ENCODE peak calls at places on chromosome 2, in five cellular contexts. E is iris pigment epithelial cell; S is H9; Q is activated CD4-positive, alpha-beta T cell treated with anti-CD3 and anti-CD28 coated beads for 24 hours; A is T-helper 2 cell. J is an unnamed sample.

GRCh38 chr2:175892046-175892445 is 110.0 kb downstream of the LNPK start:
- DNase-seq in E (peak; percentile 3), S (no peak), Q (no peak), A (no peak), J (no peak)

GRCh38 chr2:133526468-133526769 is 41.8 kb downstream of the NCKAP5 start:
- DNase-seq in E (peak; percentile 10), S (no peak), Q (no peak), A (no peak), J (no peak)

GRCh38 chr2:218536804-218537494 is 31.2 kb downstream of the USP37 start:
- DNase-seq in E (peak; percentile 3), S (no peak), Q (no peak), A (no peak), J (no peak)

GRCh38 chr2:222358876-222359275 is 60.1 kb upstream of the PAX3 start:
- DNase-seq in E (no peak), S (no peak), Q (no peak), A (no peak), J (no peak)

GRCh38 chr2:197803033-197803444 is 1.4 kb upstream of the PLCL1 start:
- DNase-seq in E (peak; percentile 55), S (no peak), Q (peak; percentile 32), A (no peak), J (no peak)

GRCh38 chr2:39320162-39320561 is 76.4 kb upstream of the CDKL4 start:
- DNase-seq in E (no peak), S (no peak), Q (no peak), A (no peak), J (no peak)

GRCh38 chr2:231364961-231365810 is 30.3 kb upstream of the B3GNT7 start:
- DNase-seq in E (peak; percentile 76), S (no peak), Q (no peak), A (no peak), J (peak; percentile 49)

GRCh38 chr2:7601990-7602389 is 684.8 kb downstream of the RNF144A start:
- DNase-seq in E (no peak), S (no peak), Q (no peak), A (no peak), J (no peak)

GRCh38 chr2:40859617-40860016 is 407.7 kb upstream of the SLC8A1 start:
- DNase-seq in E (no peak), S (peak; percentile 54), Q (no peak), A (no peak), J (no peak)

GRCh38 chr2:212912445-212913103 is 238.8 kb downstream of the IKZF2 start:
- DNase-seq in E (peak; percentile 73), S (no peak), Q (no peak), A (no peak), J (no peak)

GRCh38 chr2:19648583-19648982 is 253.2 kb downstream of the TTC32 start:
- DNase-seq in E (peak; percentile 91), S (no peak), Q (no peak), A (no peak), J (no peak)

GRCh38 chr2:238915596-238915995 is 67.7 kb downstream of the TWIST2 start:
- DNase-seq in E (no peak), S (no peak), Q (no peak), A (no peak), J (no peak)

GRCh38 chr2:191620144-191620543 is 57.8 kb upstream of the NABP1 start:
- DNase-seq in E (peak; percentile 77), S (no peak), Q (no peak), A (no peak), J (no peak)

GRCh38 chr2:16475581-16475980 is 190.1 kb downstream of the CYRIA start:
- DNase-seq in E (no peak), S (no peak), Q (no peak), A (no peak), J (no peak)

GRCh38 chr2:143955416-143956075 is 564.4 kb downstream of the ZEB2 start:
- DNase-seq in E (peak; percentile 82), S (no peak), Q (no peak), A (no peak), J (no peak)

GRCh38 chr2:200438251-200438650 is 71.6 kb downstream of the KCTD18 start:
- DNase-seq in E (no peak), S (no peak), Q (no peak), A (no peak), J (no peak)

GRCh38 chr2:10773841-10774341 is 38.7 kb downstream of the PDIA6 start:
- DNase-seq in E (no peak), S (no peak), Q (no peak), A (no peak), J (no peak)

GRCh38 chr2:57542081-57542480 is 504.5 kb upstream of the VRK2 start:
- DNase-seq in E (no peak), S (no peak), Q (no peak), A (no peak), J (no peak)

GRCh38 chr2:63544017-63544627 is 44.2 kb downstream of the WDPCP start:
- DNase-seq in E (no peak), S (no peak), Q (no peak), A (no peak), J (no peak)

GRCh38 chr2:101736233-101736632 is 38.7 kb downstream of the MAP4K4 start:
- DNase-seq in E (no peak), S (no peak), Q (no peak), A (no peak), J (no peak)

GRCh38 chr2:45851576-45852304 is 200.3 kb downstream of the PRKCE start:
- DNase-seq in E (peak; percentile 70), S (no peak), Q (no peak), A (no peak), J (no peak)

GRCh38 chr2:219676586-219676985 is 49.2 kb downstream of the SLC4A3 start:
- DNase-seq in E (no peak), S (no peak), Q (no peak), A (no peak), J (no peak)

GRCh38 chr2:33644215-33644614 is 45.1 kb upstream of the FAM98A start:
- DNase-seq in E (no peak), S (no peak), Q (no peak), A (no peak), J (no peak)

GRCh38 chr2:45319683-45320082 is 291.4 kb downstream of the SRBD1 start:
- DNase-seq in E (no peak), S (no peak), Q (no peak), A (no peak), J (no peak)

GRCh38 chr2:133197156-133197555 is 371.1 kb downstream of the NCKAP5 start:
- DNase-seq in E (no peak), S (no peak), Q (no peak), A (no peak), J (no peak)

GRCh38 chr2:28408764-28409599 is 16.3 kb downstream of the FOSL2 start:
- DNase-seq in E (peak; percentile 76), S (no peak), Q (no peak), A (peak; percentile 44), J (no peak)

GRCh38 chr2:127081826-127082633 is 24.9 kb downstream of the BIN1 start:
- DNase-seq in E (peak; percentile 50), S (no peak), Q (no peak), A (peak; percentile 60), J (no peak)

GRCh38 chr2:844725-845124 is 105.9 kb upstream of the SNTG2 start:
- DNase-seq in E (no peak), S (no peak), Q (no peak), A (no peak), J (no peak)

GRCh38 chr2:30398084-30398483 is 49.0 kb upstream of the LCLAT1 start:
- DNase-seq in E (no peak), S (no peak), Q (no peak), A (no peak), J (no peak)

GRCh38 chr2:238855299-238855698 is 7.4 kb downstream of the TWIST2 start:
- DNase-seq in E (no peak), S (no peak), Q (no peak), A (no peak), J (no peak)

GRCh38 chr2:145652992-145653545 is 1133.2 kb upstream of the ZEB2 start:
- DNase-seq in E (peak; percentile 97), S (no peak), Q (no peak), A (no peak), J (no peak)

GRCh38 chr2:217817466-217818292 is 185.1 kb downstream of the TNS1 start:
- DNase-seq in E (no peak), S (no peak), Q (no peak), A (no peak), J (no peak)

GRCh38 chr2:79887747-79888374 is 375.0 kb downstream of the CTNNA2 start:
- DNase-seq in E (peak; percentile 70), S (peak; percentile 33), Q (no peak), A (no peak), J (peak; percentile 36)

GRCh38 chr2:23427976-23428375 is 43.0 kb downstream of the KLHL29 start:
- DNase-seq in E (no peak), S (peak; percentile 7), Q (no peak), A (no peak), J (no peak)

GRCh38 chr2:200625958-200626363 is 40.1 kb downstream of the AOX1 start:
- DNase-seq in E (peak; percentile 89), S (no peak), Q (no peak), A (no peak), J (no peak)

GRCh38 chr2:45834858-45835257 is 183.4 kb downstream of the PRKCE start:
- DNase-seq in E (no peak), S (no peak), Q (no peak), A (no peak), J (no peak)

GRCh38 chr2:133378386-133378785 is 189.9 kb downstream of the NCKAP5 start:
- DNase-seq in E (no peak), S (no peak), Q (no peak), A (no peak), J (no peak)